ENCODE peak calls at places on chromosomes 13 and 19, in eight cellular contexts. U is HCT116, F is IMR-90, E is H1, X is K562, S is SK-N-SH, P is GM12878, W is A549. H is an unnamed sample.

GRCh38 chr19:46678110-46678732 is 17.2 kb upstream of the DACT3 start:
- DNase-seq in S (peak), X (peak), E (peak), P (no peak), W (peak), F (no peak), U (peak), H (no peak)

GRCh38 chr13:114044486-114044885 is 70.6 kb upstream of the C13orf46 start:
- DNase-seq in S (no peak), E (no peak), P (no peak), U (no peak), X (no peak), F (peak), W (no peak), H (no peak)

GRCh38 chr19:2618611-2619010 is 83.9 kb downstream of the GNG7 start:
- DNase-seq in P (no peak), X (no peak), U (peak), W (no peak), E (no peak), S (no peak), F (peak), H (no peak)

GRCh38 chr13:101307181-101307701 is 109.1 kb downstream of the NALCN start:
- DNase-seq in E (no peak), W (no peak), F (peak), X (no peak), P (no peak), U (no peak), S (no peak), H (no peak)

GRCh38 chr13:88800505-88800904 is 1129.3 kb downstream of the SLITRK5 start:
- DNase-seq in P (no peak), X (no peak), E (no peak), S (no peak), F (no peak), U (no peak), W (no peak), H (no peak)

GRCh38 chr13:88285329-88285728 is 614.2 kb downstream of the SLITRK5 start:
- DNase-seq in W (no peak), P (no peak), E (no peak), S (no peak), F (no peak), U (no peak), X (no peak), H (no peak)

GRCh38 chr19:42532881-42533280 is 4.6 kb upstream of the CEACAM1 start:
- DNase-seq in S (no peak), U (no peak), X (no peak), F (no peak), P (no peak), W (no peak), E (peak), H (no peak)

GRCh38 chr13:38394777-38395504 is 45.3 kb downstream of the UFM1 start:
- DNase-seq in S (no peak), U (no peak), P (no peak), E (no peak), F (no peak), X (no peak), W (no peak), H (no peak)

GRCh38 chr19:16495982-16496612 is at the start of the genes C19orf44 and CALR3:
- DNase-seq in W (peak), P (peak), U (peak), E (peak), X (peak), S (peak), F (peak), H (peak)

GRCh38 chr19:44476559-44477408 is 23.5 kb downstream of the ZNF180 start:
- DNase-seq in F (peak), W (no peak), U (no peak), E (no peak), S (no peak), X (peak), P (no peak), H (peak)

GRCh38 chr13:40206241-40207109 is 460.0 kb downstream of the FOXO1 start:
- DNase-seq in U (no peak), F (peak), P (peak), E (no peak), W (no peak), S (no peak), X (no peak), H (no peak)

GRCh38 chr19:39212377-39212742 is 8.3 kb upstream of the SYCN start:
- DNase-seq in F (no peak), P (peak), W (no peak), E (peak), X (peak), S (peak), U (peak), H (no peak)

GRCh38 chr19:36245210-36246005 is 30.5 kb downstream of the ZNF146 start:
- DNase-seq in U (no peak), F (no peak), S (peak), P (no peak), X (no peak), E (peak), W (no peak), H (no peak)

GRCh38 chr19:17471410-17472125 is 1.2 kb downstream of the SLC27A1 start:
- DNase-seq in W (no peak), E (no peak), S (no peak), X (no peak), F (no peak), U (no peak), P (no peak), H (no peak)

GRCh38 chr19:55581145-55581827 is 638 bp upstream of the ZNF579 start:
- DNase-seq in P (no peak), X (peak), W (no peak), F (no peak), U (no peak), E (peak), S (no peak), H (peak)

GRCh38 chr19:15412832-15413231 is 6.0 kb downstream of the AKAP8L start:
- DNase-seq in W (no peak), F (no peak), U (no peak), X (no peak), E (no peak), S (no peak), P (no peak), H (no peak)

GRCh38 chr13:25095862-25096453 is at the start of gene PABPC3:
- DNase-seq in E (no peak), U (no peak), F (no peak), W (no peak), S (no peak), P (no peak), X (no peak), H (no peak)

GRCh38 chr13:79405501-79405830 is 589 bp downstream of the RBM26 start:
- DNase-seq in P (no peak), F (no peak), S (no peak), U (no peak), E (no peak), W (peak), X (no peak), H (no peak)

GRCh38 chr13:114081761-114082681 is 50.4 kb downstream of the RASA3 start:
- DNase-seq in U (no peak), E (no peak), W (no peak), P (no peak), F (no peak), S (no peak), X (no peak), H (no peak)

GRCh38 chr13:43368003-43368402 is 344.6 kb downstream of the DNAJC15 start:
- DNase-seq in P (no peak), S (no peak), F (peak), W (no peak), U (no peak), X (no peak), E (no peak), H (no peak)

GRCh38 chr13:76792680-76793334 is 93.4 kb downstream of the KCTD12 start:
- DNase-seq in F (peak), X (no peak), U (no peak), P (no peak), E (no peak), S (no peak), W (no peak), H (no peak)

GRCh38 chr13:43916828-43917227 is 37.1 kb downstream of the LACC1 start:
- DNase-seq in U (no peak), E (no peak), P (no peak), X (no peak), S (no peak), W (no peak), F (no peak), H (no peak)

GRCh38 chr19:49864890-49865289 is 2.5 kb downstream of the PNKP start:
- DNase-seq in F (no peak), S (no peak), U (no peak), W (no peak), X (no peak), P (no peak), E (no peak), H (no peak)

GRCh38 chr19:22052644-22053013 is 345 bp downstream of the ZNF257 start:
- DNase-seq in U (no peak), E (no peak), P (no peak), S (peak), X (no peak), W (no peak), F (no peak), H (no peak)
- TF ChIP-seq RAD21 in U (no peak), E (no peak), P (no peak), S (no peak), X (no peak), W (no peak), F (no peak), H (no peak)

DNA sequence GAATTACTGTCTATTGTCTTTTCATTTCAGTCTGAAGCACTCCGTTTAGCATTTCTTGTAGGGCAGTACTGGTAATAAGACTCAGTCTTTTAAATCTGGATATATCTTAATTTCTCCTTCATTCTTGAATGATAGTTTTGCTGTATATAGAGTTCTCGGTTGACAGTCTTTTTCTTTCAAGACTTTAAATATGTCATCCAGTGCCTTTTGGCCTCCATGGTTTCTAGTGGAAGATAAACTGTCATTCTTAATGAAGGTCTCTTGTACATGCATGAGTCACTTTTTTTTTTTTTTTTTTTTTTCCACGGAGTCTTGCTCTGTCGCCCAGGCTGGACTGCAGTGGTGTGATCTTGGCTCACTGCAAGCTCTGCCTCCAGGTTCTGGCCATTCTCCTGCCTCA is 27.2 kb upstream of the ZDHHC20 start:
- DNase-seq in U (no peak), S (no peak), P (no peak), E (no peak), W (no peak), X (no peak), F (no peak), H (no peak)
- TF ChIP-seq RAD21 in U (no peak), S (no peak), P (no peak), E (no peak), W (no peak), X (no peak), F (no peak), H (no peak)

DNA sequence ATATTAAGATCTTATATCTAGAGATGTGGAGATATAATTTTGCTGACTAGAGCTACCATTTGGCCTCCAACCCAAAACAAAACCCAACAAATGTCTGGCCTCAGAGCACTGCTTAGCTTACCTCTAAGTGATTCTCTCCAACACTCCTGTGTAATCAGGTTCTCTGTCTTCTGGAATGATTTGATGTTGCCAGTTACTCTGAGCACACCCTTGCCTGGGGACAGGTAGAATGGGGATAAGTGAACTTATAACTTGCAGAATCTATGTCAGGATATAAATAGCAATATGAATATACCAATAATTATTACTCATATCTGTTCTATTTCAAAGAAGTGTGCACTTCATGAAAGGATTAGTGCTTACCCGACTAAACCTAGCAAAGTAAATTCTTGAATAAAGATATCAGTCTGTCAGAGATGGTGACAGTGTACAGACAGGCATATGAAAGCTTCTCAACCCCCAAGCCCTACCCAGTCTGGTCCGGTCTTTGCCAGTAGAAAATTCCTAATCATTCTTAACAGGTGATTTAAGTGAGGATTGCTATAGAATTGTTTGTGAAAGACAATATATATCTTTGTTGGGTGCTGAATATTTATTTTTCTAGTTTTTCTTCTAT is 33.0 kb downstream of the ZAR1L start:
- DNase-seq in E (no peak), P (no peak), U (no peak), S (no peak), F (no peak), W (no peak), X (no peak), H (no peak)
- TF ChIP-seq RAD21 in E (no peak), P (no peak), U (no peak), S (no peak), F (no peak), W (no peak), X (no peak), H (no peak)

GRCh38 chr19:48390188-48391099 is 907 bp downstream of the KDELR1 start:
- DNase-seq in F (peak), S (peak), U (no peak), X (peak), P (no peak), E (peak), W (no peak), H (peak)

GRCh38 chr19:48394331-48395169 is 1.1 kb downstream of the GRIN2D start:
- DNase-seq in U (no peak), E (peak), W (no peak), F (no peak), X (no peak), P (no peak), S (no peak), H (no peak)

GRCh38 chr19:48393559-48394330 is at the start of gene GRIN2D:
- DNase-seq in S (peak), W (no peak), X (peak), U (no peak), F (peak), E (peak), P (no peak), H (no peak)

GRCh38 chr19:48393196-48393558 is 291 bp upstream of the GRIN2D start:
- DNase-seq in P (no peak), E (no peak), S (no peak), F (no peak), X (no peak), U (no peak), W (no peak), H (no peak)

DNA sequence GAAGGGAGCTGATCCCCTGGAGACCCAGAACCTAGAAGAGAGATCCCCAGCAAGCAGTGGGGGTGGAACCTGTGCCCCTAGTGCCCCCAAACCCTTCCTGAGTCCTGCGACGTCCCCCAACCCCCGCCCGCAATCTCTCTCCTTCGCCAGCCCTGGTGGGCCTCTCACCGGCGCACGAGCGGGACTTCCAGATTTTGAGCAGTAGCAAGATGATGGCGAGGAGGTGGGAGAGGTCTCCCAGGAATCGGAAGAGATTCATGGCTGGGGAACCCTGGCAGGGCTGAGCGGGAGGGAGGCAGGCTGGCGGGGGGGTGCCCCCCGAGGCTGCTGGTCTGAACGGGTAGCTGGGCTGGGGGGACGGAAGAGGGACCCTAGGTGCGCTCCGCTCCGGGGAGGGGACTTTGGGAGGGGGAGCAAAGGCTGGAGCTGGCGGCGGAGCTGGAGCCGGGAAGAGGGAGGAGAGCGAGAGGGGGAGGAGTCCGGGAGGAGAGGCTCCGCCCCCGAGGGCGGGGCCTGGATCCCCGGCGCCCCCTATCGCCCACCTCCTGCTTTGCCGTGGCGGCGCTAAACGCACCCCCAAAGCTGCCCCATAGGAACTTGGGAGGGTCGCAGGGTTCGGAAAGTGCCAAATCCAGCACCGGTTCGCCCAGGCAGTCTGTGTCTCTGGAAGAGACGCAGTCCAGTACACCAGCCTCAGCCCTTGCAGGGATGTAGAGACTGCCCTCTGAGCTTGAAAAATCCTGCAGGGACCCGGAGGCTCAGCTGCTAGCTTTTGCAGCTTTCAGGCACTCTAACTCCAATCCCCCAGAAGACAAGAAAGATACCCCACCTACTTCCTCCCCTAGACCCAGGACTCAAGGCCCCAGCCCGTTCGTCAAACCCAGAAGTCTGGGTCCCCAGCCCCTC is at the start of gene KDELR1:
- DNase-seq in S (peak), P (no peak), F (peak), E (peak), X (peak), U (no peak), W (peak), H (peak)
- TF ChIP-seq RAD21 in S (peak), P (no peak), F (peak), E (peak), X (peak), U (no peak), W (peak), H (peak)

DNA sequence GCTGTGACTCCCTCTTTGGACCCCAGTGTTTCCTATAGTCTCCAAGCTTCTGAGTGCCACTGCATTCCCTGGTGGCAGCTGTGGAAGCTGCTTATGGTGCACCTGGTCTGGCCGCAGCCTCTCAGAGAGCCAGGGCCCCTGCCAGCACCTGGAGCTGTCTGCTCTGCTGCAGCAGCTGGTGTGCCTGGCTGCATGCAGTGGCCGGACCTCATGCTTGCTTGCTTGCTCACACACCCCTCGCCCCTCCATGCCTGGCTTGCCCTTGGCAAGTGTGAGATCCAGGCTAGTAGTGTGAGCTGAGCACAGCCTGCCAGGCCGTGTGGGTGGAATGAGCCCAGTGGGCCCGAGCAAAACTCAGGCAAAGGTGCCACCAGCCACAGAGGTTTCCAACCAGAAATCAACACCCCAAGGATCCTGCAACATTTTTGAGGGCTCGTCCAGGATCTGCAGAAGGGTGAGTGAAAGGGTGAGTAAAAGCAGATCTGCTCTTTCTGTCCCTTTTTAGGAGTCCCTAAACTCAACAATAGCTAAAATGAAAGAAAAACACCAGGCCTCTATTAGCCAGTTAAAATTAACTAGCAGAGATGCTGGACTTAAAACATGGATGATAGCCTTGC is 7.6 kb upstream of the MLLT1 start:
- DNase-seq in F (no peak), P (no peak), S (no peak), U (no peak), X (no peak), E (no peak), W (no peak), H (no peak)
- TF ChIP-seq RAD21 in F (no peak), P (no peak), S (no peak), U (no peak), X (no peak), E (no peak), W (no peak), H (no peak)

GRCh38 chr19:1253514-1254080 is 5.2 kb downstream of the MIDN start:
- DNase-seq in S (no peak), P (no peak), E (no peak), W (no peak), F (peak), U (no peak), X (no peak), H (peak)

GRCh38 chr19:1254530-1255185 is 6.3 kb downstream of the MIDN start:
- DNase-seq in E (no peak), F (no peak), U (no peak), W (no peak), P (no peak), S (no peak), X (no peak), H (no peak)

GRCh38 chr19:1256646-1257474 is 8.5 kb downstream of the MIDN start:
- DNase-seq in E (no peak), S (no peak), W (no peak), U (no peak), P (no peak), X (no peak), F (no peak), H (no peak)

GRCh38 chr19:1254081-1254527 is 5.7 kb downstream of the MIDN start:
- DNase-seq in P (no peak), W (no peak), S (no peak), X (no peak), E (no peak), U (no peak), F (no peak), H (no peak)

DNA sequence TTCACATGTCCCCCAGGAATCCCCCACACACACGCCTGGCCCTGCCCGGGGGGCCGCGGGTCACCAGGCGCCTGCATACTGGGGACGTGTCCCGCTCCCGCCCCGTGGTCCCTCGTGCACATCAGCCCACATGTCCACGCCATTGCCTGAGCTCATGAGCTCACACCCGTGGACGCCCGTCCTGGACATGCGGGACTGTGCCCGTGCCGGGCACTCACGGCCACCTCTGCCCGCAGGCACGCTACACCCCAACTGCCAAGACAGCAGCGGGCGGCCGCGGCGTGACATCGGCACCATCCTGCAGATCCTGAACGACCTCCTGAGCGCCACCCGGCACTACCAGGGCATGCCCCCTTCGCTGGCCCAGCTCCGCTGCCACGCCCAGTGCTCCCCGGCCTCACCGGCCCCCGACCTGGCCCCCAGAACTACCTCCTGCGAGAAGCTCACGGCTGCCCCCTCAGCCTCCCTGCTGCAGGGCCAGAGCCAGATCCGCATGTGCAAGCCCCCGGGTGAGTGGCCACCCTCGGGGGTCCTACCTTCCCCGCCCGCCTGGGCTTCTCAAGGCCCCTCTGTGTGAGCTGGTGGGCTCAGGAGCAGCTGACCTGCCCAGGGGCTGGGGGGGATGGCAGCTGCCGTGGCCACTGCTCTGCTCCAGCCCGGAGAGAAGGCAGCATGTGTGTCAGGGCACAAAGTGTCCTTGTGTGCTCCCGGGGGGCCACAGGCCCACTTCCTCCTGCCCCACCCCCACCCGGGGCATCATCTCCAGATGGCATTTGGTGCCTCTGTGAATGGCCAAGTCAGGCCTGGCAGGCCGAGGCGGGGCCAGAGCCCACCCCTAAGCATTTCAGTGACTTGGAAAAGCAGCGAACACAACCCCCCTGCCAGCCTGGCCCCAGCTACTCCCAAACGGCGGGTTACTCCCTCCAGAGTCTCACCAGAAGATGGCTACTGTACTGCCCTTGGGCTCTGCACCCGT is 7.1 kb downstream of the MIDN start:
- DNase-seq in P (no peak), W (no peak), F (no peak), U (no peak), X (no peak), S (no peak), E (no peak), H (no peak)
- TF ChIP-seq RAD21 in P (no peak), W (no peak), F (no peak), U (no peak), X (no peak), S (no peak), E (no peak), H (no peak)

GRCh38 chr13:42113478-42113877 is 65.0 kb downstream of the DGKH start:
- DNase-seq in X (no peak), E (no peak), W (no peak), S (no peak), U (no peak), P (no peak), F (no peak), H (no peak)
- TF ChIP-seq RAD21 in X (no peak), E (no peak), W (no peak), S (no peak), U (no peak), P (no peak), F (no peak), H (no peak)